ENCODE peak calls at places on chromosome 11, in nine cellular contexts. C, P, L, E, B, X, V, R and Y are unnamed samples.

GRCh38 chr11:15038963-15039362 is 34.4 kb upstream of the CALCB start:
- DNase-seq in C (peak; percentile 5), L (no peak), X (no peak), B (peak; percentile 67), P (no peak), E (no peak), R (peak; percentile 30), V (no peak), Y (no peak)

GRCh38 chr11:24760681-24761080 is 263.8 kb downstream of the LUZP2 start:
- DNase-seq in X (no peak), E (no peak), B (no peak), C (peak; percentile 20), P (no peak), L (no peak), R (no peak), V (no peak), Y (no peak)

GRCh38 chr11:34423300-34423699 is 15.4 kb upstream of the CAT start:
- DNase-seq in B (no peak), E (no peak), R (no peak), L (no peak), V (no peak), C (no peak), P (no peak), X (no peak), Y (no peak)

GRCh38 chr11:129530154-129530895 is 154.7 kb downstream of the BARX2 start:
- DNase-seq in V (no peak), R (peak; percentile 3), L (no peak), B (no peak), C (no peak), E (no peak), X (no peak), P (no peak), Y (no peak)

GRCh38 chr11:5226732-5227327 is at the start of gene HBB:
- DNase-seq in R (no peak), X (no peak), E (no peak), C (no peak), B (no peak), L (no peak), V (no peak), P (no peak), Y (no peak)

GRCh38 chr11:41921991-41922390 is 462.5 kb upstream of the LRRC4C start:
- DNase-seq in B (no peak), E (no peak), P (peak; percentile 46), L (no peak), V (no peak), C (no peak), R (peak; percentile 31), X (no peak), Y (no peak)

GRCh38 chr11:132405728-132406127 is 1035.3 kb downstream of the NTM start:
- DNase-seq in P (peak; percentile 55), E (no peak), V (no peak), L (no peak), C (no peak), X (no peak), B (no peak), R (peak; percentile 64), Y (no peak)

GRCh38 chr11:115893701-115894100 is 389.5 kb upstream of the CADM1 start:
- DNase-seq in B (no peak), P (no peak), X (no peak), V (no peak), E (no peak), C (no peak), R (no peak), L (no peak), Y (no peak)

GRCh38 chr11:12001152-12001551 is 7.3 kb downstream of the DKK3 start:
- DNase-seq in E (no peak), B (no peak), C (no peak), R (no peak), P (no peak), L (no peak), V (no peak), X (no peak), Y (no peak)

GRCh38 chr11:6251990-6252473 is 7.6 kb upstream of the CCKBR start:
- DNase-seq in V (no peak), P (no peak), C (peak; percentile 73), X (no peak), B (no peak), R (no peak), L (no peak), E (no peak), Y (no peak)

GRCh38 chr11:77136074-77136473 is 8.0 kb downstream of the MYO7A start:
- DNase-seq in E (no peak), R (no peak), C (peak; percentile 48), B (peak; percentile 43), V (no peak), L (no peak), X (no peak), P (no peak), Y (no peak)

GRCh38 chr11:58958500-58958899 is 19.2 kb downstream of the GLYATL1 start:
- DNase-seq in C (no peak), B (peak; percentile 41), L (peak; percentile 56), R (peak; percentile 73), X (no peak), E (no peak), P (peak; percentile 42), V (no peak), Y (peak; percentile 53)

GRCh38 chr11:100403817-100404216 is 283.3 kb upstream of the ARHGAP42 start:
- DNase-seq in X (no peak), L (no peak), C (peak; percentile 15), R (peak; percentile 86), B (no peak), V (no peak), P (no peak), E (no peak), Y (no peak)

GRCh38 chr11:116300252-116300651 is 472.5 kb downstream of the BUD13 start:
- DNase-seq in P (no peak), X (no peak), C (no peak), V (no peak), R (no peak), L (no peak), E (no peak), B (no peak), Y (no peak)

GRCh38 chr11:9982127-9982795 is 311.8 kb downstream of the SBF2 start:
- DNase-seq in R (no peak), L (no peak), P (no peak), V (no peak), B (peak; percentile 51), E (no peak), X (no peak), C (peak; percentile 14), Y (no peak)

DNA sequence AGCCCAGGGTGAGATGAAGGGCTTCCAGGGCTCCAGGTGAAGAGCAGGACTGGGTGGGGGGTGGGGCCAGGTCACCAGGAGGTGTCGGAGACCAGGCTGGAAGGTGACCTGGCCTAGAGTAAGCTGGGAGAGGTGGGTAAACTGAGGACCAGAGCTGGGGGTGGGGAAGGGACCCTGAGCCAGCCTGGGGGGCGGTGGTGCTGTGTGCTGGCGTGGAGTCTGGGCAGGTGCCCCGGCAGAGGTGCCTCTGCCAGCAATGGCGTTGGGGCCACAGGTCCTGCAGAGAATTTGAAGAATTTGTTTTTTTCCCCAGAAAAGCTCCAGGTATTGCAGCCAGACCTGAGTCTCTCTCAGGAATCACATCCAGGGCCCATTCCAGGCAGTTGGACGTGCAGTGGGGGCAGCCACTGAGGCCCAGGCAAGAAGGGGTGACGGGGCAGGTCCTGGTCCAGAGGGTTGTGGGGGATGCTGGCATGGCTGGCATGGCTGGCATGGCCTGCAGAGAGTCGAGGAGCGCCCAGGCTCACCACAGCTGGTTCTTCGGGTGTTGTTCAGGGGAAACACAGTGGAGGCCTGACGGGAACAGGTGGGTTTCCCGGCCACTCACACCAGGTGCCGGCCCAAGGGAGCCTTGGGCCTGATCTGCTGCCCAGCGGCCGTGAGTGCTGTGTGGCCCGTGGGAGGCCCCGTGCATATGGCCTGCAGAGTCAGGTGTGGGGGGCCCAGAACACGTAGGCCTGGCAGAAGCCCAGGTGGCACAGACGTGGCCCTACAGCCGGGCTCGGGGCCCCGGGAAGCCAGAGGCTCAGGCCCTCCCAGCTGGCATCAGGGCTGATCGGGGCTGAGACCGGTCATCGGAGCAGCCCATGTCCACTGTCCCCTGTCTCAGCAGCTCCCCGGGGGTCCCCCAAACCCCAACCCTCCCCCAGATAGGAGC is 6.4 kb upstream of the MUC6 start:
- DNase-seq in L (no peak), X (no peak), E (peak; percentile 61), B (no peak), V (no peak), R (no peak), P (no peak), C (no peak), Y (peak; percentile 36)
- TF ChIP-seq CTCF in L (no peak), X (no peak), E (no peak), B (no peak), V (no peak), R (no peak), P (no peak), C (no peak), Y (no peak)

GRCh38 chr11:3123316-3123715 is 41.8 kb downstream of the OSBPL5 start:
- DNase-seq in L (peak; percentile 72), R (no peak), C (peak; percentile 23), B (peak; percentile 87), P (peak; percentile 22), X (no peak), E (peak; percentile 91), V (no peak), Y (peak; percentile 24)

GRCh38 chr11:3126207-3126865 is 38.8 kb downstream of the OSBPL5 start:
- DNase-seq in V (no peak), R (no peak), L (peak; percentile 91), B (peak; percentile 94), E (peak; percentile 68), X (no peak), P (no peak), C (peak; percentile 12), Y (peak; percentile 33)

GRCh38 chr11:3122775-3123201 is 42.3 kb downstream of the OSBPL5 start:
- DNase-seq in L (peak; percentile 23), E (peak; percentile 69), P (no peak), R (no peak), B (no peak), X (no peak), C (no peak), V (no peak), Y (peak; percentile 21)

GRCh38 chr11:3123761-3124733 is 41.1 kb downstream of the OSBPL5 start:
- DNase-seq in C (peak; percentile 96), E (peak; percentile 98), B (peak; percentile 99), V (peak; percentile 84), P (no peak), R (no peak), L (peak; percentile 67), X (peak; percentile 48), Y (peak; percentile 73)

GRCh38 chr11:3124821-3125220 is 40.3 kb downstream of the OSBPL5 start:
- DNase-seq in E (no peak), L (peak; percentile 24), V (no peak), P (no peak), X (no peak), B (no peak), R (no peak), C (no peak), Y (peak; percentile 38)
- TF ChIP-seq CTCF in E (no peak), L (no peak), V (no peak), P (no peak), X (no peak), B (no peak), R (no peak), C (no peak), Y (no peak)

GRCh38 chr11:110785398-110785797 is 73.2 kb upstream of the ARHGAP20 start:
- DNase-seq in E (no peak), X (no peak), L (no peak), C (no peak), R (no peak), P (no peak), B (no peak), V (no peak), Y (no peak)
- TF ChIP-seq CTCF in E (no peak), X (no peak), L (no peak), C (no peak), R (no peak), P (no peak), B (no peak), V (no peak), Y (no peak)

GRCh38 chr11:32302826-32303225 is 132.5 kb downstream of the WT1 start:
- DNase-seq in B (no peak), L (no peak), C (no peak), P (no peak), X (no peak), R (no peak), V (no peak), E (no peak), Y (no peak)

GRCh38 chr11:32297629-32298028 is 137.7 kb downstream of the WT1 start:
- DNase-seq in V (no peak), E (no peak), P (no peak), C (peak; percentile 72), L (no peak), X (peak; percentile 57), B (peak; percentile 50), R (peak; percentile 14), Y (no peak)
- TF ChIP-seq CTCF in V (peak; percentile 16), E (no peak), P (no peak), C (peak; percentile 29), L (no peak), X (peak; percentile 66), B (peak; percentile 39), R (peak; percentile 36), Y (peak; percentile 24)